ENCODE peak calls at places on chromosomes 3 and 15, in four cellular contexts. O, X, P and M are unnamed samples.

GRCh38 chr15:42495361-42496212 is at the start of gene SNAP23:
- DNase-seq in O (peak), X (peak), P (peak), M (peak)

GRCh38 chr3:17412950-17413530 is 329.4 kb downstream of the TBC1D5 start:
- DNase-seq in O (no peak), X (peak), P (peak), M (peak)

GRCh38 chr15:81341351-81341750 is 17.4 kb upstream of the STARD5 start:
- DNase-seq in O (no peak), X (no peak), P (no peak), M (no peak)

GRCh38 chr3:48432411-48433371 is 2.8 kb upstream of the PLXNB1 start:
- DNase-seq in O (no peak), X (no peak), P (no peak), M (peak)

GRCh38 chr3:5012398-5012797 is 33.2 kb downstream of the BHLHE40 start:
- DNase-seq in O (no peak), X (no peak), P (no peak), M (no peak)

GRCh38 chr15:67761343-67761742 is 64.0 kb upstream of the SKOR1 start:
- DNase-seq in O (no peak), X (no peak), P (peak), M (no peak)

GRCh38 chr15:74156678-74157411 is 16.7 kb upstream of the ISLR start:
- DNase-seq in O (no peak), X (no peak), P (no peak), M (peak)

GRCh38 chr3:41239587-41239986 is 40.3 kb downstream of the CTNNB1 start:
- DNase-seq in O (no peak), X (no peak), P (no peak), M (no peak)

GRCh38 chr15:40737048-40737447 is 18.0 kb downstream of the RMDN3 start:
- DNase-seq in O (no peak), X (no peak), P (no peak), M (no peak)

GRCh38 chr15:84034831-84035753 is 200.5 kb upstream of the GOLGA6L4 start:
- DNase-seq in O (no peak), X (no peak), P (peak), M (peak)
- TF ChIP-seq TCF12 in O (no peak), X (no peak), P (no peak), M (no peak)

DNA sequence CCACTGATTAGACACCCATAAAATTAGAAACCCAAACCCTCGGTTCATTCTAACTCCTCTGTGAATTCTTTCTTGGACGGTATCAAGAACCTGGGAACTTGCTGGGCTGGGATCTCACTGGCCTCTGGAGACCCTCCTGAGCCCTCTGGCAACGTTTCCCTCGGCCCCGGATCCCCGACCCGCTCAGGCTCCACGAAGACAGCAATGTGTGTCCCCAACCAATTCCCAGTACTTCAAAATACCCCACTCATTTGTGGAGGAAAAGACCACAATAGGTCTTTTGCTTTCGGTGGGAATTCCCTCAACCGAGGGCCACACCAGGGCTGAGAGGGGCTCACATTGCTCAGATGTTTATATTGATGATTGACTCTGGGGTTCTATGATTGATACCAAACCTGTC is 117.9 kb upstream of the PRR20G start:
- DNase-seq in O (no peak), X (no peak), P (no peak), M (no peak)
- TF ChIP-seq TCF12 in O (no peak), X (no peak), P (no peak), M (no peak)

GRCh38 chr3:66453525-66454463 is 47.0 kb downstream of the LRIG1 start:
- DNase-seq in O (no peak), X (no peak), P (no peak), M (no peak)

GRCh38 chr3:66452247-66453040 is 48.4 kb downstream of the LRIG1 start:
- DNase-seq in O (no peak), X (no peak), P (no peak), M (peak)

GRCh38 chr3:66454464-66454859 is 46.4 kb downstream of the LRIG1 start:
- DNase-seq in O (no peak), X (no peak), P (no peak), M (no peak)

GRCh38 chr3:66456711-66457173 is 44.1 kb downstream of the LRIG1 start:
- DNase-seq in O (no peak), X (no peak), P (no peak), M (no peak)
- TF ChIP-seq TCF12 in O (no peak), X (no peak), P (no peak), M (no peak)

GRCh38 chr3:61927332-61927731 is 366.0 kb downstream of the PTPRG start:
- DNase-seq in O (no peak), X (no peak), P (no peak), M (peak)
- TF ChIP-seq TCF12 in O (no peak), X (no peak), P (no peak), M (peak)

DNA sequence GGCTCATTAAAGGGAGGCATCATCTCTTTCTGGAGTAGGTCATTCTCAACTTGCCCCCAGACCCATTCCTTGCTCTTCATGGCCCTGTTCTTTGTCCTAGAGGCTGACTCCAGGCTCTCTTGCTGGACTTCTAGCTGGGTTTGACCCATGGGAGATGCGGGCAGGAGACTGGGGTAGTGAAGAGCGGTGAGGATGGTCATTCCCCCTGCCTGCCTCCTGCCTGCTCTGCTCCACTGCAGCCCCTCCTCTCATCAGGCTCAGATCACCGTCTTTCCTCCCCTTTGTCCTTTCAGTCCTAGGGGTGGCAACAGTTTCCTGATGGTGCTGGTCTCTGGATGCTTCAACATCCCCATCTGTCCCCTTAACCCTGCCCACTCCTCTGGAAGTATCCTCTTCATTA is 170.9 kb downstream of the ABHD5 start:
- DNase-seq in O (no peak), X (no peak), P (no peak), M (no peak)
- TF ChIP-seq TCF12 in O (no peak), X (no peak), P (no peak), M (no peak)

DNA sequence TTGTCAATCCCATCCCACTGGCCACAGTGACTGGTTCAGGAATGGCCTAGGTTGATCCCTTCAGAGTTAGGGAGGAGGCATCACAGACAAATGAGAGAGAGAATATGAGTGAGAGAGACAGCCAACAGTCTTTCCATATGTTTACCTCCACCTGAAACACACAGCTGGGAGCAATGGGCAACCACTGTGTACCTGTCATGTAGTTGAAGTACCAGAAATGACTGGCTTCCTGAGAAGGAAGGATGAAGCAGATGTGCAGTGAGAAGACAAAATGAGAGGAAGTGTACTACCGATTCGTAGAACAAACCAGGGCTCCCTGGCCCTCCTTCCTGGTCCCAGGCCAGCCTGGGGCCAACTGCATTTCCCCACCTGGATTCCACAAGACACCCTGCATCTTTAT is 27.4 kb downstream of the SRGAP3 start:
- DNase-seq in O (no peak), X (no peak), P (no peak), M (no peak)
- TF ChIP-seq TCF12 in O (no peak), X (no peak), P (no peak), M (no peak)

GRCh38 chr3:104275199-104275598 is 1091.5 kb upstream of the ALCAM start:
- DNase-seq in O (no peak), X (no peak), P (no peak), M (no peak)

GRCh38 chr3:104281713-104282112 is 1085.0 kb upstream of the ALCAM start:
- DNase-seq in O (no peak), X (no peak), P (no peak), M (no peak)

DNA sequence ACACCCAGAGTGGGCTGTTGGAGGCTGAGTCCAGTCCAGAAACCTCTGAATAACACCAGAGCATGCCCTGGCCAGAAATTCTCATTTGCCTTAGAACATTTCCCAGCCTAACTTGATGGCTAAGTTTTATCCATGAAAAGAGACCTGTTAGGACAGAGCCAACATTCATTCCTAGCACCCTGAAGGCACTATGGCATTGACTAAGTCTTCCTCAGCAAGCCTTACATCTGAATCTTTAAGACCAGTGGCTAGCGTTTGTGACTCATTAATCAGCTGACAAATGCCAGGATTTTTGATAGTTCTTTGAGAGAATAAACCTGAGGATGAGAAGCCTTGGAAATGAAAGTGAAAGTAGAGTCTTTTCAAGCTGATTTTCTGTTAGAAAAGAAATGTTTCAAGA is 1087.1 kb upstream of the ALCAM start:
- DNase-seq in O (no peak), X (no peak), P (no peak), M (no peak)
- TF ChIP-seq TCF12 in O (no peak), X (no peak), P (no peak), M (no peak)